ENCODE peak calls at places on chromosomes 4 and X, in eight cellular contexts. S is PC-3; J is fibroblast of lung; A is heart right ventricle; X is fibroblast of the aortic adventitia; B is lung; K is activated CD8-positive, alpha-beta T cell treated with anti-CD3 and anti-CD28 coated beads for 36 hours; W is tibial artery. H is an unnamed sample.

GRCh38 chr4:36841583-36842326 is 402.8 kb upstream of the NWD2 start:
- DNase-seq in S (peak; percentile 2), J (no peak), A (no peak), X (peak; percentile 5), B (no peak), K (no peak), W (no peak), H (no peak)

GRCh38 chr4:142236268-142236667 is 599.9 kb downstream of the IL15 start:
- DNase-seq in S (no peak), J (no peak), A (no peak), X (no peak), B (no peak), K (no peak), W (no peak), H (no peak)

GRCh38 chrX:111854778-111855490 is 21.0 kb upstream of the TRPC5OS start:
- DNase-seq in S (no peak), J (no peak), A (no peak), X (no peak), B (no peak), K (no peak), W (no peak), H (no peak)

GRCh38 chr4:76377922-76378321 is 43.0 kb downstream of the CCDC158 start:
- DNase-seq in S (peak; percentile 36), J (peak; percentile 64), A (no peak), X (peak; percentile 69), B (peak; percentile 41), K (peak; percentile 61), W (no peak), H (no peak)

GRCh38 chr4:25481648-25482047 is 104.6 kb downstream of the ANAPC4 start:
- DNase-seq in S (no peak), J (no peak), A (no peak), X (no peak), B (no peak), K (no peak), W (no peak), H (no peak)

GRCh38 chrX:107731831-107732502 is 43.6 kb downstream of the TSC22D3 start:
- DNase-seq in S (peak; percentile 84), J (peak; percentile 93), A (peak; percentile 90), X (peak; percentile 90), B (peak; percentile 92), K (no peak), W (peak; percentile 91), H (no peak)

GRCh38 chr4:48102303-48102702 is 31.7 kb downstream of the TXK start:
- DNase-seq in S (peak; percentile 16), J (no peak), A (no peak), X (no peak), B (no peak), K (no peak), W (no peak), H (no peak)

GRCh38 chrX:140502491-140503229 is 2.2 kb downstream of the SOX3 start:
- DNase-seq in S (no peak), J (no peak), A (no peak), X (no peak), B (no peak), K (no peak), W (no peak), H (no peak)

GRCh38 chrX:34382416-34382815 is 250.3 kb upstream of the FAM47A start:
- DNase-seq in S (peak; percentile 31), J (peak; percentile 73), A (no peak), X (peak; percentile 79), B (no peak), K (no peak), W (no peak), H (no peak)

GRCh38 chr4:74449571-74450297 is 4.8 kb downstream of the AREG start:
- DNase-seq in S (peak; percentile 64), J (peak; percentile 36), A (no peak), X (no peak), B (no peak), K (no peak), W (no peak), H (no peak)

GRCh38 chr4:100340534-100341364 is 150.5 kb upstream of the DDIT4L start:
- DNase-seq in S (no peak), J (peak; percentile 12), A (no peak), X (peak; percentile 50), B (no peak), K (no peak), W (no peak), H (no peak)
- TF ChIP-seq CTCF in S (no peak), J (no peak), A (no peak), X (no peak), B (no peak), K (no peak), W (no peak), H (no peak)

DNA sequence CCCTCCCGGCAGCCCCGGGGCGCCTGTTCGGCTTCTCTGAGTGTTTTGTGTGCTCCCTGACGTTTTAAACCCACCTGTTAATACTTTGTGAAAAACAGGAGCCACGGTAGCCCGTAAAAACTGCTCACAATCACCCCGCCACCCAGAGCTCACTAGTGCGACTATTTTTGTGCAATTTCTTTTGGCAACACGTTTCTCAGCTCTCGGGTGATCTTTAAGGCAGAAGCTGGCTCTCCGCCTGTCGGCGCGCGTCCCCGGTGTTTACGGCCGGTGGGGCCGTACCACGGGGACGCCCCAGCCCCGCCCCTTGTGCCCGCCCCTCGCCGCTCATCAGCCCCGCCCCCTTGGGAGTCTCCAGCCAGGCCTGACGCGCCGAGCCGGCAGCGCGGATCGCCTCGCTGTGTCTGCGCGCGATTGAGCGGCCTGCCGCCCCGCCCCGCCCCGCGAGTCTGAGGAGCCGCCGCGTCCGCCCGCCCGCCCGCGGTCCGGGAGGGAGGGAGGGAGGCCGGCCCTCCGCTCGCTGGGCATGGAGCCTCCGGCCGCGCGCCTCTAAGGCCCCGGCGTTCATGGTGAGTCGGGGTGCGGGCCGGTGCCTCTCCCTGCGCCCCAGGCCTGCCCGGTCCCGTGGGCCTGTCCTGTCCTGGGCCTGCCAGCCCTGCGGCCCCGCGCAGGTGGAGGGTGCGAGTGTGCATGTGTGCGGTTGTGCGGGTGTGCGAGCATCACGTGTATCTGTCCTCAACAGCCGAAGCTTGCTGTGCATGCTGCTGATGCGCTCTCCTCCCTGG is 56.2 kb upstream of the TADA2B start:
- DNase-seq in S (peak; percentile 86), J (peak; percentile 93), A (peak; percentile 94), X (peak; percentile 87), B (peak; percentile 95), K (peak; percentile 94), W (peak; percentile 93), H (peak; percentile 90)
- TF ChIP-seq CTCF in S (no peak), J (no peak), A (peak; percentile 27), X (peak; percentile 0), B (no peak), K (no peak), W (no peak), H (no peak)

GRCh38 chr4:183872531-183872930 is 32.6 kb upstream of the STOX2 start:
- DNase-seq in S (no peak), J (peak; percentile 58), A (peak; percentile 21), X (no peak), B (no peak), K (no peak), W (no peak), H (no peak)
- TF ChIP-seq CTCF in S (no peak), J (no peak), A (no peak), X (no peak), B (no peak), K (no peak), W (no peak), H (no peak)

DNA sequence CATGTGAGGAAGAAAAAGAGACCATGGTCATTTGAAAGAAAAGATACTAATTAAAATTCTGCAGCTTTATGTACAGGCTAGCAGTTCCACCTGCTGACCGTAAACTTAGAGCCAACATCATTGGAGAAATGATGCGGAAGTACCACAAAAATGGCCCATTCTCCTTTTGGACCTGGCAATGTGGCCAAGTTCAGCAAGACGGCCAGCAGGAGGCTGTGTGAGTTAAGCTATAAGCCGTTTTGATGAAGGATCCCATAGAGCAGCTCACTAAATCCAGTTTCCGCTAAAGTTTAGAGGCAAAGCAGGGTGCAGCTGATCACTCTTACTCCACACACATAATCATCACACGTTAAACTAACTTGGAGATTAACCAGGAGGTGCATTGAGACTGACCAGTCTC is 133.8 kb downstream of the LDB2 start:
- DNase-seq in S (peak; percentile 19), J (no peak), A (no peak), X (no peak), B (no peak), K (no peak), W (no peak), H (no peak)
- TF ChIP-seq CTCF in S (peak; percentile 44), J (peak; percentile 49), A (peak; percentile 46), X (peak; percentile 40), B (no peak), K (no peak), W (peak; percentile 9), H (no peak)

DNA sequence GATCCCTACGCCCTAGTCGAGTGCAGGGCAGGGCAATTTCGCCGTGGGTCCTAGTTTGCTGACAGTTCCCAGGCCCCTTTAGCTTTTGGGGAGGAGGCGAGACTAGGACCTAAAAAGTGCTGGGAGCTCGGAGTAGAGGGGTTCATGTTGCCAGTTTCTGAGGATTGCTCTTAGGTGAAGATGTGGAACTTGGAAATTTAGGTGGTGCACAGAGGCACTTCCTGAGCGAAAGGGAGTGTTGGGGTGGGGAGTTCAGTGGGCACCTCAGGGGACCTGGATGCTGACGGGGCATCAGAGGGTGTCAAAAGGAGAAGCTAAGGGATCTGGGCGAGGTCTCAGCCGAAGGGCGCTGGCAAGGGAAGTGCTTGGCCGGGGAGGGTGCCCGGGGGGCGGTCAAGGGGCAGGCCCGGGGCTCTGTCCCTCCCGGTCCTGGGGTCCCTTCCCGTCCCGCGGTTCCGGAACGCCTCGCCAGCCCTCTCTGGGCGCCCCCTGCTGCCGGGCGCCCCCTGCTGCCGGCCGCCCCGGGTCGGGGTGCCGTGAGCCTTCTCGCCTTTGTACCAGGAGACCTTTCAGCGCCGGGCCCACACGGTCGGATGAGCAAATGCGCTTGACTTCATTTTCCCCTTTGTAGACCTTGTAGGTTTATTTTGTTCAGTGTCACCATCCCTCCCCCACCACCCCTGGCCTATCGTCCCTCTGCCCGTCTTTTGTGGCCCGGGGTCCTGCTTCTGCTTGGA is 3.0 kb upstream of the PHOX2B start:
- DNase-seq in S (no peak), J (no peak), A (no peak), X (no peak), B (no peak), K (no peak), W (no peak), H (no peak)
- TF ChIP-seq CTCF in S (peak; percentile 32), J (no peak), A (peak; percentile 27), X (no peak), B (no peak), K (peak; percentile 38), W (no peak), H (no peak)

DNA sequence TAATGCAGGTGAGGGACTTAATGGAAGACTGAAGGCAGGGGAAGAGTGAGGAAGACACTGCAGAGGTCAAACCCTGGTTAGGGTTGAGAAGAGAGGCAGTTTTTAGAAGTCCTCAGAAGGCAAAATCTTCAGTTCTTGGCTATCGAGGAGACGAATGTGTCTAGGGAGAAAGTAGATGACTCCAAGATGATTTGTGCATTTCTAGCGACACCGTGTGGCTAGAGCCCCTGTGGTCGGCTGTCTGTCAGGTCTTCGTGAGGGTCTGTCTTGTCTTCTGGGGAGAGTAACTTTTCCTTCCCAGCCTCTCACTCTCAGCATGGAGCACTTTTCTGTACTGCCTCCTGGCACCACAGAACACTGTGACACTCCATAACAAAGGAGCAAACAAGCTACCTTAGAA is 458.1 kb downstream of the STIM2 start:
- DNase-seq in S (peak; percentile 54), J (peak; percentile 12), A (peak; percentile 6), X (peak; percentile 69), B (no peak), K (peak; percentile 47), W (no peak), H (no peak)
- TF ChIP-seq CTCF in S (peak; percentile 51), J (peak; percentile 24), A (peak; percentile 47), X (peak; percentile 75), B (peak; percentile 2), K (no peak), W (no peak), H (no peak)

H was measured in activated B cell treated with CpG ODN at 0.5 μM for 24 hours.